ENCODE peak calls at places on chromosomes 1 and 21, in eight cellular contexts. V is A549, U is ovary, J is K562, A is esophagus muscularis mucosa, S is tibial nerve, W is sigmoid colon, R is stomach. Z is an unnamed sample.

GRCh38 chr21:44920694-44921604 is at the start of gene ITGB2:
- DNase-seq in R (peak), V (no peak), W (no peak), J (no peak), U (no peak), A (no peak), S (no peak), Z (no peak)

GRCh38 chr1:9701661-9702060 is 50.1 kb downstream of the PIK3CD start:
- DNase-seq in W (no peak), U (no peak), R (no peak), J (no peak), S (no peak), A (no peak), V (no peak), Z (no peak)

GRCh38 chr1:17279001-17279830 is 28.8 kb upstream of the PADI4 start:
- DNase-seq in V (no peak), J (no peak), U (no peak), A (no peak), R (no peak), W (no peak), S (no peak), Z (no peak)

GRCh38 chr1:87718241-87718950 is 389.7 kb downstream of the LMO4 start:
- DNase-seq in R (no peak), V (no peak), U (no peak), W (no peak), J (no peak), A (no peak), S (no peak), Z (no peak)

GRCh38 chr1:6401673-6402072 is 8.1 kb upstream of the ACOT7 start:
- DNase-seq in A (no peak), S (no peak), R (no peak), W (no peak), U (no peak), J (no peak), V (no peak), Z (no peak)

GRCh38 chr1:27968692-27969091 is 8.9 kb downstream of the XKR8 start:
- DNase-seq in W (no peak), J (no peak), S (no peak), R (no peak), U (no peak), A (no peak), V (peak), Z (no peak)

GRCh38 chr1:27027575-27028250 is 15.1 kb upstream of the TENT5B start:
- DNase-seq in A (no peak), U (no peak), V (no peak), S (no peak), R (no peak), W (no peak), J (no peak), Z (no peak)

GRCh38 chr1:205791568-205792180 is 16.4 kb upstream of the RAB29 start:
- DNase-seq in W (no peak), J (peak), R (peak), A (no peak), S (peak), V (peak), U (peak), Z (no peak)

GRCh38 chr1:22953392-22954141 is 19.1 kb downstream of the LACTBL1 start:
- DNase-seq in A (no peak), V (no peak), W (no peak), S (no peak), J (no peak), U (no peak), R (no peak), Z (no peak)

GRCh38 chr1:206067486-206068302 is 14.7 kb downstream of the RHEX start:
- DNase-seq in V (no peak), W (no peak), U (no peak), R (no peak), S (no peak), A (no peak), J (no peak), Z (no peak)

GRCh38 chr1:198560093-198560638 is 19.7 kb upstream of the ATP6V1G3 start:
- DNase-seq in U (no peak), V (no peak), A (no peak), R (no peak), W (no peak), S (no peak), J (no peak), Z (no peak)

GRCh38 chr1:246669659-246670058 is 54.5 kb upstream of the SCCPDH start:
- DNase-seq in S (no peak), J (no peak), U (no peak), R (no peak), A (no peak), W (no peak), V (no peak), Z (no peak)

GRCh38 chr1:230972855-230973271 is 5.8 kb downstream of the TTC13 start:
- DNase-seq in V (no peak), A (no peak), J (no peak), U (no peak), R (no peak), W (no peak), S (no peak), Z (no peak)

GRCh38 chr1:217193151-217193550 is 437.7 kb downstream of the GPATCH2 start:
- DNase-seq in W (no peak), V (no peak), U (no peak), S (no peak), J (no peak), R (no peak), A (no peak), Z (no peak)

GRCh38 chr1:153804112-153804511 is 28.9 kb downstream of the SLC27A3 start:
- DNase-seq in W (no peak), S (no peak), U (no peak), J (no peak), V (no peak), R (no peak), A (no peak), Z (no peak)

GRCh38 chr1:221708076-221708571 is 33.8 kb downstream of the DUSP10 start:
- DNase-seq in R (no peak), V (no peak), A (no peak), W (no peak), U (no peak), S (peak), J (peak), Z (no peak)

GRCh38 chr1:98251497-98251896 is 330.7 kb upstream of the DPYD start:
- DNase-seq in S (no peak), A (no peak), V (no peak), R (no peak), J (no peak), W (no peak), U (no peak), Z (no peak)

GRCh38 chr1:70487910-70488665 is 77.0 kb downstream of the CTH start:
- DNase-seq in R (no peak), V (peak), U (no peak), A (no peak), S (no peak), W (no peak), J (peak), Z (no peak)

GRCh38 chr1:153919879-153920852 is 2.6 kb downstream of the GATAD2B start:
- DNase-seq in S (no peak), J (no peak), V (peak), A (no peak), W (no peak), U (peak), R (no peak), Z (no peak)

GRCh38 chr1:54528613-54529012 is 19.4 kb upstream of the ACOT11 start:
- DNase-seq in V (no peak), S (no peak), R (no peak), W (no peak), A (no peak), U (no peak), J (no peak), Z (no peak)

GRCh38 chr1:202565890-202566289 is 144.4 kb downstream of the SYT2 start:
- DNase-seq in A (no peak), U (no peak), S (no peak), W (no peak), R (no peak), V (no peak), J (no peak), Z (no peak)

GRCh38 chr1:82510431-82510830 is 709.7 kb downstream of the ADGRL2 start:
- DNase-seq in J (no peak), A (no peak), R (no peak), W (no peak), V (no peak), U (no peak), S (no peak), Z (no peak)

GRCh38 chr21:40827509-40827908 is 19.4 kb downstream of the DSCAM start:
- DNase-seq in W (no peak), J (no peak), S (no peak), V (no peak), R (no peak), U (no peak), A (no peak), Z (no peak)

GRCh38 chr21:45004481-45005263 is 64.8 kb downstream of the SLX9 start:
- DNase-seq in S (no peak), A (no peak), U (peak), V (no peak), J (peak), R (no peak), W (no peak), Z (peak)

GRCh38 chr1:236759252-236759859 is 35.7 kb upstream of the MTR start:
- DNase-seq in W (no peak), V (peak), J (peak), U (no peak), S (no peak), A (no peak), R (no peak), Z (no peak)

GRCh38 chr1:156524481-156524869 is 23.9 kb upstream of the MEF2D start:
- DNase-seq in J (no peak), S (no peak), V (no peak), A (no peak), U (no peak), W (no peak), R (no peak), Z (no peak)

GRCh38 chr1:182563095-182563494 is 26.0 kb downstream of the RNASEL start:
- DNase-seq in A (no peak), R (no peak), J (no peak), W (no peak), V (no peak), S (no peak), U (no peak), Z (no peak)

GRCh38 chr1:46643368-46643775 is 24.8 kb downstream of the ATPAF1 start:
- DNase-seq in U (no peak), W (peak), S (no peak), A (no peak), R (no peak), V (peak), J (no peak), Z (no peak)

GRCh38 chr1:86429830-86430229 is 5.9 kb downstream of the CLCA2 start:
- DNase-seq in V (peak), R (no peak), J (no peak), S (peak), A (no peak), U (no peak), W (peak), Z (no peak)

GRCh38 chr1:84851839-84852238 is 41.2 kb downstream of the LPAR3 start:
- DNase-seq in V (peak), S (no peak), W (no peak), J (no peak), R (no peak), A (peak), U (no peak), Z (no peak)

GRCh38 chr1:212428496-212428895 is 4.2 kb upstream of the NENF start:
- DNase-seq in S (no peak), V (no peak), W (no peak), A (no peak), R (no peak), J (no peak), U (no peak), Z (no peak)
- TF ChIP-seq EP300 in S (no peak), V (no peak), W (no peak), A (no peak), R (no peak), J (no peak), U (no peak), Z (no peak)

GRCh38 chr1:1212780-1213152 is 1.2 kb downstream of the TNFRSF4 start:
- DNase-seq in S (no peak), A (no peak), W (no peak), R (peak), U (peak), J (no peak), V (no peak), Z (no peak)

GRCh38 chr1:1213153-1213918 is 617 bp downstream of the TNFRSF4 start:
- DNase-seq in J (no peak), W (no peak), A (no peak), V (no peak), R (peak), U (no peak), S (no peak), Z (no peak)

GRCh38 chr1:1215266-1215676 is 1.3 kb upstream of the TNFRSF4 start:
- DNase-seq in S (no peak), U (no peak), W (no peak), A (no peak), R (no peak), V (no peak), J (no peak), Z (no peak)

GRCh38 chr1:1215881-1216605 is 2.1 kb upstream of the TNFRSF4 start:
- DNase-seq in R (no peak), S (no peak), U (no peak), V (no peak), J (no peak), A (no peak), W (no peak), Z (no peak)

DNA sequence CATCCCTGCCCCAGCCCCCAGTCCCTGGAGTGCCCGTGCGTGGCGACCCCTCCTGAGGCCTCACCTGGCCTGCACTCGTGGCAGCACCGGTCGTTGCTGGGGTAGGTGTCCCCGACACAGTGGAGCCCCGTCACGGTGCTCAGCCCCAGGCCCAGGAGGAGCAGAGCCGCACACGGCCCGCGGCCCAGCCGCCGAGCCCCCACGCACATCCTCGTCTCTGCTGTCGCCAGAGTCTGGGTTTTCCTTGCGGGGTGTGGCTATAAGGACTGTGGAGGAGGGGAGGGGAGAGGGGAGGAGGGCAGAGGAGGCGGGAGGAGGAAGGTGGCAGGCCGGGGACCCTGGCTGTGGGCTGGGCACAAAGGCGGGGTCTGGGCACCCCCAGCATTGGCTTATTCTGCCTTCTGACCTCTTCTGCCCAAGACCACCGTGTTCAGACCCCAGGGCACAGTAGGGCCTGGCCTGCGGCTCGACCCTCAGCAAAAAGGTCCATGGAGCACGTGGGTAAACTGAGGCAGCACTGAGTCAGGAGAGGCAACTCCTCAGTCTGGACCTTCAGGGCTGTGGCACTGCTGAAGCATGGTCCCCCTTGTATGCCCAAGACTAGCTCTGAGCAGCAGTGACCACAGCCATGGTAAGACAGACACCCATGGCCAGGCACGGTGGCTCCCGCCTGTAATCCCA is at the start of gene TNFRSF4:
- DNase-seq in U (no peak), A (no peak), J (no peak), V (no peak), S (no peak), R (no peak), W (no peak), Z (no peak)
- TF ChIP-seq EP300 in U (no peak), A (no peak), J (no peak), V (no peak), S (no peak), R (no peak), W (no peak), Z (no peak)

DNA sequence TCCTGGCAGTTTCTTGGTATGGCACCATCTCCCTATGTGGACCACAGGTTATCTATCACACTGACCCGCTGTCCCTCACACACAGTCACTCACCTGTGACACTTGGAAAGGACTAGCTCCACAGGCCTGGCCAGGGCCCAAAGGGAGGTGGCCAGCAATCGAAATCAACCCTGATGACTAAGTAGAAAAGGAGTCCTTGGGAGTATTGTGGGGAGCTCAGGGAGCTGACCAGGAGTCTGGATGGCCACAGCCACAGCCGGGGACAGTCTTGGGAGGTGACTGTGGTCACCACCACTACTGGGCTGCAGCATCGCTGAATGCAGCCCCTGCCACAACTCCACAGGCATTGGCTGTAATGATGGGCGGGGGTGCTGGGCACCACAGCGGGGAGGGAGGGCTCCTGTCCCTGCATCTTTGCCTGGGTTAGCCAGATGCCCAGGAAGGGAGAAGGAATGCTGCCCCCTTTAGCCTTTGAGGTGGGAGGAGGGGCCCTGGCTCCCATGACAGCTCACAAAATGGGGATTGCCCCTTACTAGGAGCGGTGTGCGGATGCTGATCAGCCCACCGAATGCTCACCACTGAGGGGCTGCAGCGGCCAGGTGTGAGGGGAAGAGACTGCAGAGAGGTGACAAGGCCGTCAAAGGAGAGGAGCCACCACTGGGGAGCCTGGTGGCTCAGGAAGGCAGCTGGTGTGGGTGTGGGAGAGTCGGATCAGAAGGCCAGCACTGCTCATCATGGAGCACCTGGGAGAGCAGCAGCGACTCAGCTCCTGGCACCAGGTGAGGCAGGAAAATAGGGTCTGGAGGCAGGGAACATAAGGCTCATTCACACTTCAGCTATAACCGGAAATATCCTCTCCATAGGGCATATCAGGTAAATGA is 61.3 kb downstream of the H3-3A start:
- DNase-seq in S (no peak), R (peak), W (peak), V (no peak), J (no peak), A (no peak), U (peak), Z (peak)
- TF ChIP-seq EP300 in S (no peak), R (no peak), W (no peak), V (no peak), J (no peak), A (no peak), U (no peak), Z (no peak)

GRCh38 chr1:222852326-222852725 is 37.5 kb downstream of the DISP1 start:
- DNase-seq in V (no peak), J (no peak), W (no peak), U (no peak), S (no peak), R (no peak), A (no peak), Z (no peak)
- TF ChIP-seq EP300 in V (no peak), J (no peak), W (no peak), U (no peak), S (no peak), R (no peak), A (no peak), Z (no peak)

GRCh38 chr1:33966346-33967141 is 102.7 kb downstream of the HMGB4 start:
- DNase-seq in S (no peak), A (no peak), V (no peak), U (no peak), J (no peak), W (no peak), R (no peak), Z (no peak)
- TF ChIP-seq EP300 in S (no peak), A (no peak), V (no peak), U (no peak), J (no peak), W (no peak), R (no peak), Z (no peak)

GRCh38 chr1:63817152-63817667 is 43.4 kb downstream of the ROR1 start:
- DNase-seq in U (no peak), V (peak), A (no peak), S (no peak), W (no peak), R (peak), J (no peak), Z (no peak)
- TF ChIP-seq EP300 in U (no peak), V (no peak), A (no peak), S (no peak), W (no peak), R (no peak), J (no peak), Z (no peak)

DNA sequence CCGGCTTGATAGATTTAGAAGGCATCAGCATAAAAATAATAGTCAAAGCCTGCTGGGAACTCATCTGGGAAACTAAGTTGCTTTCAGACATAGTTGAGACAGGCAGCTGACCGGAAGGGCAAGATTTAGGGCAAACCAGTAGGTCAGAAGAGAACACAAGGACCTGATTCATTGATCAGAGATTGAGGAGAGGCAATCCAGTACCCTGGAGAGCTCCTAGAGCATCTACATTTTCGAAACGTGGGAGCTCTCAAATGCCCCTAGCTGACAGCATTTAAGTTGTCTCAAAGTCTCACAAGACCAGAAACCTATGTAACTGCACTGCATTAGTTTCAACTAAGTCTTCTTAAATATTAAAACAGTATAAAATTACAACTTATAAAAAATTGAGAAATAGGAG is 22.9 kb upstream of the MTF2 start:
- DNase-seq in U (no peak), A (no peak), W (no peak), J (peak), S (no peak), R (no peak), V (no peak), Z (no peak)
- TF ChIP-seq EP300 in U (no peak), A (no peak), W (no peak), J (no peak), S (no peak), R (no peak), V (no peak), Z (no peak)

DNA sequence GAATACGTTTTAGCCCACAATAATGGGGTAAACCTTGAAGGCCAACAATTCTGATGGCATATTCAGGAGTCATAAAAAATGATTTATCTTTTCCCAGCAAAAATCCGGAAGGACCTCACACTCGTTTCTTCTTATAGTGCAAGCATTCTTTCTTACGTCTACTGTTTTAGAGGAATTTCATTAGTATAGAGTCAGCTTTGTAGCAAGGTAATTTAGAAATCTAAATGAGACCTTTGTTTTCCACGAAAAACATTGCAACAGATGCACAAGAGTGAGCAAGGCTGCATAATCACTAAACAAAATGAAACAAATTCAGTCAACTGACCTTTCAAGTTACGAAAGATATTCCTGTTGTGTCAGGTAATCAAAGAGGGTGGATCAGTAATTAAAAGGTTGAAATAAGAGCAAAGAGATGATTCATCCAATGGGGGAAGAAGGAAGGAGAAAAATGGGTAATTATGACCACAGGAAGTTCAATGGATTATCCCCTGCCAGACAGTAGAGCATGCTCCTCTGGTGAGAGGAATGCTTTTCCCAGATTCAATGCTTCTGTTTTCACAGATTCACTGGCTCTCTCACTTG is 558 bp upstream of the CSDE1 start:
- DNase-seq in R (no peak), V (no peak), S (no peak), U (no peak), A (no peak), W (no peak), J (no peak), Z (no peak)
- TF ChIP-seq EP300 in R (no peak), V (no peak), S (no peak), U (no peak), A (no peak), W (no peak), J (no peak), Z (peak)

GRCh38 chr1:16063226-16063829 is 10.1 kb downstream of the FAM131C start:
- DNase-seq in J (no peak), W (no peak), U (no peak), V (no peak), A (no peak), S (no peak), R (no peak), Z (no peak)
- TF ChIP-seq EP300 in J (no peak), W (no peak), U (no peak), V (no peak), A (no peak), S (no peak), R (no peak), Z (no peak)

Z was measured in suprapubic skin.